ENCODE peak calls at places on chromosomes 12 and 14, in five cellular contexts. X, Z, L, H and J are unnamed samples.
A peak's percentile ranks its signal among the peaks of the same experiment; 100 is the strongest.

GRCh38 chr12:47777151-47777550 is 4.1 kb downstream of the SLC48A1 start:
- DNase-seq in X (no peak), Z (no peak), L (no peak), H (no peak), J (no peak)

GRCh38 chr12:49188205-49188915 is 520 bp downstream of the TUBA1A start:
- DNase-seq in X (peak; percentile 42), Z (peak; percentile 84), L (peak; percentile 90), H (peak; percentile 74), J (peak; percentile 90)

GRCh38 chr12:27779837-27780611 is at the start of the genes KLHL42 and MANSC4:
- DNase-seq in X (peak; percentile 76), Z (peak; percentile 88), L (peak; percentile 74), H (peak; percentile 78), J (peak; percentile 76)

GRCh38 chr12:84497819-84498218 is 414.8 kb downstream of the SLC6A15 start:
- DNase-seq in X (no peak), Z (peak; percentile 37), L (no peak), H (no peak), J (no peak)

GRCh38 chr14:49863483-49864262 is 11.1 kb upstream of the NEMF start:
- DNase-seq in X (no peak), Z (no peak), L (no peak), H (no peak), J (no peak)

GRCh38 chr12:49417558-49417957 is 50.3 kb downstream of the SPATS2 start:
- DNase-seq in X (no peak), Z (no peak), L (no peak), H (no peak), J (no peak)

GRCh38 chr12:46233985-46234384 is 34.9 kb downstream of the SLC38A1 start:
- DNase-seq in X (no peak), Z (no peak), L (no peak), H (no peak), J (no peak)

GRCh38 chr12:93387780-93388179 is 10.1 kb downstream of the NUDT4 start:
- DNase-seq in X (peak; percentile 77), Z (peak; percentile 47), L (no peak), H (no peak), J (no peak)

GRCh38 chr14:65356327-65356836 is 56.1 kb upstream of the FUT8 start:
- DNase-seq in X (peak; percentile 85), Z (peak; percentile 66), L (no peak), H (no peak), J (no peak)

GRCh38 chr12:8852119-8852518 is 29.7 kb downstream of the A2ML1 start:
- DNase-seq in X (no peak), Z (no peak), L (no peak), H (no peak), J (no peak)

GRCh38 chr14:50381823-50382287 is 14.8 kb downstream of the CDKL1 start:
- DNase-seq in X (no peak), Z (no peak), L (no peak), H (no peak), J (no peak)

GRCh38 chr12:47370421-47370820 is 290.7 kb upstream of the AMIGO2 start:
- DNase-seq in X (no peak), Z (no peak), L (no peak), H (no peak), J (no peak)

GRCh38 chr12:124082012-124082411 is 109.0 kb downstream of the ZNF664 start:
- DNase-seq in X (no peak), Z (no peak), L (no peak), H (no peak), J (no peak)

GRCh38 chr12:11980133-11980532 is 90.6 kb upstream of the BCL2L14 start:
- DNase-seq in X (no peak), Z (no peak), L (no peak), H (no peak), J (no peak)

GRCh38 chr12:67434653-67435375 is 165.7 kb downstream of the CAND1 start:
- DNase-seq in X (peak; percentile 99), Z (peak; percentile 88), L (no peak), H (no peak), J (no peak)

GRCh38 chr12:93785262-93786010 is 108.3 kb downstream of the CRADD start:
- DNase-seq in X (peak; percentile 94), Z (peak; percentile 94), L (peak; percentile 64), H (no peak), J (no peak)

GRCh38 chr14:104678346-104678745 is 11.1 kb upstream of the INF2 start:
- DNase-seq in X (no peak), Z (peak; percentile 43), L (peak; percentile 66), H (peak; percentile 48), J (peak; percentile 54)

GRCh38 chr14:100761481-100761880 is 34.8 kb downstream of the DLK1 start:
- DNase-seq in X (peak; percentile 89), Z (peak; percentile 60), L (no peak), H (no peak), J (no peak)

DNA sequence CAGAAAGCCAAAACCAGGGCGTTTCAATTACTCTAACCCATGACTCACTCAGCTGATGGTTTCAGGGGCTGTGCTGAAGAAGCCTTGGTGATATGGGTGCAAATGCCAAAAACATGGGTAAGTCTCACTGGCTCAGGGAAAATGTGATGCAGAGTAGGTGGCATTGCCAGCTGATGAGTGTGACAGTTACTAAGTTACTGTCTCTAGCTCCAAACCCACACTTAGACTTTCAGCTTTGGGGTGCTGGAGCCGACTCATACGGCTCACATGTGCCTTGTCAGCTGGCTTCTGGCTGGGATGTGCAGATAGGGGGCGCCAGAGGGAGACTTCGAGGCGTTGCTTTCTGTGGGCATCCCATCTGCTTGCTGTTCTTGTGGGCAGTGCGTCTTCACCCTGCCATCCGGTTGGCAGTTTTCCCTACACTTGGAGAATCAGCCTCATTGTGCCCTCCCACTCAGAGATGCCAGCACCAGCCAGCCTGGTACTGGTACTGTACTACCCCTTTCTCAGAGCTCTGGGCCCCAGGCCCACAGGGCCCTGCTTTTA is 11.1 kb upstream of the KRT7 start:
- DNase-seq in X (no peak), Z (peak; percentile 62), L (no peak), H (peak; percentile 46), J (peak; percentile 50)
- H3K4me1 ChIP-seq in X (peaks cover 18% of the 10 kb centered on the region), Z (no peaks in the 10 kb centered on the region), L (peaks cover 6% of the 10 kb centered on the region), H (no peaks in the 10 kb centered on the region), J (peaks cover 4% of the 10 kb centered on the region)

GRCh38 chr12:109991586-109991985 is 4.6 kb downstream of the GIT2 start:
- DNase-seq in X (no peak), Z (no peak), L (no peak), H (no peak), J (no peak)
- TF ChIP-seq CTCF in X (no peak), Z (no peak), L (no peak), H (no peak), J (no peak)

GRCh38 chr12:112239020-112239419 is 113.7 kb downstream of the TRAFD1 start:
- DNase-seq in X (no peak), Z (no peak), L (no peak), H (peak; percentile 83), J (no peak)

GRCh38 chr12:112234303-112234702 is 108.9 kb downstream of the TRAFD1 start:
- DNase-seq in X (no peak), Z (no peak), L (no peak), H (no peak), J (no peak)

GRCh38 chr12:112233242-112233641 is 107.9 kb downstream of the TRAFD1 start:
- DNase-seq in X (no peak), Z (no peak), L (no peak), H (no peak), J (no peak)

GRCh38 chr12:112236786-112237185 is 111.4 kb downstream of the TRAFD1 start:
- DNase-seq in X (no peak), Z (no peak), L (no peak), H (no peak), J (no peak)

GRCh38 chr12:112236386-112236785 is 111.0 kb downstream of the TRAFD1 start:
- DNase-seq in X (no peak), Z (no peak), L (no peak), H (no peak), J (no peak)
- H3K36me3 ChIP-seq in X (peaks cover 31% of the 10 kb centered on the region), Z (peaks cover 71% of the 10 kb centered on the region), L (peaks cover 100% of the 10 kb centered on the region), H (no peaks in the 10 kb centered on the region), J (peaks cover 97% of the 10 kb centered on the region)

GRCh38 chr12:108564724-108565123 is 2.3 kb downstream of the ISCU start:
- DNase-seq in X (no peak), Z (no peak), L (no peak), H (no peak), J (no peak)
- H3K4me1 ChIP-seq in X (peaks cover 26% of the 10 kb centered on the region), Z (no peaks in the 10 kb centered on the region), L (peaks cover 48% of the 10 kb centered on the region), H (no peaks in the 10 kb centered on the region), J (peaks cover 84% of the 10 kb centered on the region)

GRCh38 chr14:59422069-59422881 is 42.9 kb downstream of the GPR135 start:
- DNase-seq in X (no peak), Z (no peak), L (no peak), H (no peak), J (no peak)
- TF ChIP-seq CTCF in X (no peak), Z (peak; percentile 14), L (peak; percentile 30), H (peak; percentile 19), J (peak; percentile 41)

GRCh38 chr12:53967451-53968059 is 5.4 kb upstream of the HOXC11 start:
- DNase-seq in X (no peak), Z (no peak), L (no peak), H (no peak), J (no peak)
- H3K36me3 ChIP-seq in X (no peaks in the 10 kb centered on the region), Z (no peaks in the 10 kb centered on the region), L (no peaks in the 10 kb centered on the region), H (no peaks in the 10 kb centered on the region), J (no peaks in the 10 kb centered on the region)

GRCh38 chr14:95497561-95498011 is 18.9 kb downstream of the SYNE3 start:
- DNase-seq in X (no peak), Z (no peak), L (no peak), H (no peak), J (no peak)
- H3K4me1 ChIP-seq in X (peaks cover 28% of the 10 kb centered on the region), Z (peaks cover 31% of the 10 kb centered on the region), L (peaks cover 67% of the 10 kb centered on the region), H (no peaks in the 10 kb centered on the region), J (peaks cover 81% of the 10 kb centered on the region)

DNA sequence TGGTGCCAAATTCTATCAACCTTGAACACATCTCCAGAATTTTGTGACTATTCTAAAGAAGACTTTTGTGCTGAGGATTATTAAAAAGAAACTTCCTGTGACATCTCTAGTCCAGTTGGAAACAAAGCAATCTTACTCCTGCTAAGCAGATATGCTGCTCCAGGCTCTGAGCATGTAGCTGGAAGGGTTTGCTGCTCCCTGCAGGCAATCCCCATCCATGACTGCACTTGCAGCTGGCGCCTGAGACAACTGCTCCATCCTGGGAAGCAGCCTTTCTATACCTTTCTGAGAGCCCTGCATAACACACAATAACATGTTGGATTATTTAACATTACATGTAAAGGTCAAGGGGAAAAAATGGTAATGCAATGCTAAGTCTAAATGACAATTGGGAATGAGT is 105.1 kb downstream of the NDUFA12 start:
- DNase-seq in X (no peak), Z (peak; percentile 35), L (no peak), H (no peak), J (no peak)
- TF ChIP-seq CTCF in X (peak; percentile 17), Z (peak; percentile 44), L (peak; percentile 9), H (peak; percentile 40), J (peak; percentile 38)